ENCODE peak calls at places on chromosomes 11 and 22, in six cellular contexts. H, J, L, O, S and V are unnamed samples.

GRCh38 chr11:45395421-45395820 is 109.3 kb upstream of the SYT13 start:
- DNase-seq in H (no peak), J (no peak), L (no peak), O (no peak), S (no peak), V (no peak)

GRCh38 chr11:111733009-111733408 is 33.2 kb downstream of the PPP2R1B start:
- DNase-seq in H (no peak), J (no peak), L (no peak), O (no peak), S (peak), V (no peak)

GRCh38 chr11:91435694-91436375 is 788.8 kb upstream of the FAT3 start:
- DNase-seq in H (no peak), J (no peak), L (no peak), O (no peak), S (no peak), V (no peak)

GRCh38 chr11:2799881-2800654 is 85.5 kb downstream of the CDKN1C start:
- DNase-seq in H (peak), J (no peak), L (peak), O (no peak), S (no peak), V (peak)

GRCh38 chr22:43014062-43014875 is 680 bp downstream of the PACSIN2 start:
- DNase-seq in H (peak), J (peak), L (peak), O (peak), S (no peak), V (no peak)

GRCh38 chr11:58927393-58928081 is 11.8 kb upstream of the GLYATL1 start:
- DNase-seq in H (peak), J (peak), L (peak), O (peak), S (no peak), V (no peak)

GRCh38 chr11:19800162-19800561 is 87.5 kb downstream of the NAV2 start:
- DNase-seq in H (no peak), J (peak), L (no peak), O (no peak), S (peak), V (no peak)

GRCh38 chr11:33770236-33770635 is 4.1 kb downstream of the FBXO3 start:
- DNase-seq in H (no peak), J (no peak), L (no peak), O (no peak), S (no peak), V (no peak)

GRCh38 chr22:23538502-23538860 is 41.6 kb downstream of the IGLL1 start:
- DNase-seq in H (no peak), J (no peak), L (no peak), O (no peak), S (no peak), V (no peak)

GRCh38 chr11:828501-829115 is 889 bp downstream of the CRACR2B start:
- DNase-seq in H (no peak), J (peak), L (no peak), O (no peak), S (no peak), V (no peak)

GRCh38 chr11:115207166-115207591 is 297.0 kb downstream of the CADM1 start:
- DNase-seq in H (no peak), J (no peak), L (no peak), O (no peak), S (no peak), V (no peak)

GRCh38 chr11:64390558-64390957 is 31.6 kb downstream of the RPS6KA4 start:
- DNase-seq in H (no peak), J (no peak), L (no peak), O (no peak), S (no peak), V (no peak)

GRCh38 chr11:130124096-130124495 is 35.5 kb upstream of the ST14 start:
- DNase-seq in H (no peak), J (no peak), L (no peak), O (no peak), S (peak), V (no peak)
- TF ChIP-seq CTCF in H (no peak), J (no peak), L (no peak), O (no peak), S (peak), V (no peak)

DNA sequence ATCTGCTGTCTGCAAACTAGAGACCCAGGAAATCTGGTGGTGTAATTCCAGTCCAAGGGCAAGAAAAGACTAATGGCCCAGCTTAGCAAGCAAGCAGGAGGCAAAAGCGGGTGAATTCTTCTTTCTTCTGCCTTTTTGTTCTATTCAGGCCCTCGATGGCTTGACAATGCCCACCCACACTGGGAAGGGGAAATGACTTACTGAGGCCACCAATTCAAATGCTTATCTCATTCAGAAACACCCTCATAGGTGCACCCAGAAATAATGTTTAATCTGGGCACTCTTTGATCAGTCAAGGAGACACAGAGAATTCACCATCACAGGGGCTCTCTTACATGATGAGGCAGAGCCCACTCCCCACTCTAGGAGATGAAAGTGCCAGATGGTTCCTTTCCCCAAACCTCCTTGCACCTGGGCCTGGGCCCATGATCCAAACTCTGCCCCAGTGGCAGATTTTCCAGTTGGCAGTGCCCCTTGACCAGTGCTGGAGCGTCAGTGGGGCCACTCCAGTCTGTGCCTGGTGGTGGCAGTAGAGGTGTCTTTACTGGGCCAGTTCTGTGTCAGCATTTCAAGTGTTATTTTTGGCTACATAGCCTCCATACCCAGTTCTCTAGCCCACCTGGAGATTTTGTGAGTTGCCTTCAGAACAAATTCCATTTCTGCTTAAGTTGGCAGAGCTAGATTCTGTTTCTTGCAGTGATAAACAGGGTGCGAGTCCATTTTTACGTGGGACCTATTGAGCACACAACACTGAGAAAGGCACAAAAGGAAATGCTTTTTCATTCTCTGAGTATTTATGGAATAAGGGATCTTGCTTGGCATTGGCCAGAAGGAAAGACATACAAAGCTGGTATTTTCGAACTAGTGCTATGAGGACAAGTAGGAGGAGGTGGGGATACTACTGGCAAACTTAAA is 7.5 kb downstream of the ELMOD1 start:
- DNase-seq in H (no peak), J (peak), L (no peak), O (peak), S (peak), V (no peak)
- TF ChIP-seq CTCF in H (no peak), J (no peak), L (peak), O (peak), S (peak), V (peak)

GRCh38 chr22:19057999-19058491 is 64.2 kb downstream of the DGCR2 start:
- DNase-seq in H (no peak), J (no peak), L (no peak), O (no peak), S (no peak), V (no peak)

GRCh38 chr22:19057539-19057938 is 64.7 kb downstream of the DGCR2 start:
- DNase-seq in H (no peak), J (no peak), L (no peak), O (no peak), S (no peak), V (no peak)

GRCh38 chr22:19060356-19061009 is 61.7 kb downstream of the DGCR2 start:
- DNase-seq in H (no peak), J (no peak), L (no peak), O (no peak), S (peak), V (no peak)

GRCh38 chr22:19059481-19060278 is 62.5 kb downstream of the DGCR2 start:
- DNase-seq in H (no peak), J (no peak), L (no peak), O (no peak), S (no peak), V (peak)

GRCh38 chr22:19058713-19059451 is 63.3 kb downstream of the DGCR2 start:
- DNase-seq in H (no peak), J (no peak), L (no peak), O (no peak), S (no peak), V (no peak)
- TF ChIP-seq CTCF in H (no peak), J (no peak), L (no peak), O (no peak), S (no peak), V (no peak)

DNA sequence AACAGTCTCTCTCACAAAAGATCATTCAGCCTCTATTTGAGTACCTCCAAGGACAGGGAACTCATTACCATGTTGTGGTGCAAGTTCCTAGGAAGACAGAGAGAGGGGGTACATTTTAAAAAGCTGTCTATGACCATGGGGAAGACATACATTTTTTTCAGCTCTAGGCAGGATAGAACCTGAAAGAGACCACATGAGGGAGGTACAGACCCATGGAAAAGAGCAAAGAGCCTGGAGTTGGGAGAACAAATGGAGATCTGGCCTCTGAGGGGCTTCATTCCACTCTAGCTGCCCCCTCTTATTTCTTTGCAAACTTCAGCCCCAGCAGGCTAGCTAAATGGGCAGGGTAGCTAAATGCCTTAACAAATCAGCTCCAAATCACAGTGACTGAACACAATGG is 36.3 kb downstream of the KCNC1 start:
- DNase-seq in H (no peak), J (no peak), L (no peak), O (no peak), S (peak), V (no peak)
- TF ChIP-seq CTCF in H (no peak), J (no peak), L (no peak), O (no peak), S (peak), V (no peak)

GRCh38 chr22:17980638-17981051 is 43.7 kb downstream of the MICAL3 start:
- DNase-seq in H (no peak), J (no peak), L (no peak), O (no peak), S (no peak), V (no peak)

GRCh38 chr22:17981497-17981896 is 42.9 kb downstream of the MICAL3 start:
- DNase-seq in H (no peak), J (no peak), L (no peak), O (no peak), S (no peak), V (no peak)

GRCh38 chr22:17984114-17984513 is 40.2 kb downstream of the MICAL3 start:
- DNase-seq in H (no peak), J (no peak), L (no peak), O (no peak), S (no peak), V (no peak)

GRCh38 chr22:17980013-17980510 is 44.3 kb downstream of the MICAL3 start:
- DNase-seq in H (no peak), J (no peak), L (no peak), O (no peak), S (no peak), V (no peak)

GRCh38 chr22:17982572-17983141 is 41.7 kb downstream of the MICAL3 start:
- DNase-seq in H (no peak), J (no peak), L (no peak), O (no peak), S (no peak), V (no peak)
- TF ChIP-seq CTCF in H (no peak), J (no peak), L (no peak), O (no peak), S (no peak), V (no peak)

GRCh38 chr11:67195971-67196418 is 70.3 kb upstream of the GRK2 start:
- DNase-seq in H (no peak), J (no peak), L (no peak), O (no peak), S (peak), V (no peak)
- TF ChIP-seq CTCF in H (no peak), J (no peak), L (no peak), O (no peak), S (no peak), V (no peak)

GRCh38 chr11:86275493-86276370 is 26.3 kb upstream of the HIKESHI start:
- DNase-seq in H (no peak), J (no peak), L (no peak), O (no peak), S (no peak), V (no peak)

GRCh38 chr11:86278226-86278625 is 23.8 kb upstream of the HIKESHI start:
- DNase-seq in H (no peak), J (no peak), L (no peak), O (no peak), S (no peak), V (no peak)

GRCh38 chr11:86274999-86275398 is 27.0 kb upstream of the HIKESHI start:
- DNase-seq in H (no peak), J (no peak), L (no peak), O (no peak), S (no peak), V (no peak)

GRCh38 chr11:86277741-86278140 is 24.3 kb upstream of the HIKESHI start:
- DNase-seq in H (no peak), J (no peak), L (no peak), O (no peak), S (no peak), V (no peak)

GRCh38 chr11:86274503-86274902 is 27.5 kb upstream of the HIKESHI start:
- DNase-seq in H (no peak), J (peak), L (no peak), O (no peak), S (no peak), V (no peak)
- TF ChIP-seq CTCF in H (no peak), J (peak), L (peak), O (no peak), S (peak), V (no peak)

GRCh38 chr11:69598147-69598546 is 42.8 kb upstream of the CCND1 start:
- DNase-seq in H (no peak), J (no peak), L (no peak), O (no peak), S (no peak), V (no peak)
- TF ChIP-seq CTCF in H (no peak), J (no peak), L (peak), O (no peak), S (peak), V (peak)

GRCh38 chr22:32591620-32592019 is 117.0 kb downstream of the FBXO7 start:
- DNase-seq in H (no peak), J (no peak), L (no peak), O (no peak), S (peak), V (no peak)
- TF ChIP-seq CTCF in H (no peak), J (no peak), L (no peak), O (no peak), S (no peak), V (no peak)